ENCODE peak calls at places on chromosomes 5 and 9, in five cellular contexts. One of them, this sample, is unnamed.

GRCh38 chr5:62259699-62260220 is 46.2 kb upstream of the KIF2A start:
- DNase-seq in A549: no peak
- DNase-seq in HL-60: no peak
- DNase-seq in lower lobe of right lung: no peak
- DNase-seq in AG04450: no peak
- DNase-seq in this sample: no peak

GRCh38 chr5:136420168-136420916 is 55.0 kb upstream of the TRPC7 start:
- DNase-seq in A549: no peak
- DNase-seq in HL-60: no peak
- DNase-seq in lower lobe of right lung: no peak
- DNase-seq in AG04450: no peak
- DNase-seq in this sample: no peak

GRCh38 chr5:124580925-124581821 is 165.3 kb downstream of the ZNF608 start:
- DNase-seq in A549: no peak
- DNase-seq in HL-60: no peak
- DNase-seq in lower lobe of right lung: no peak
- DNase-seq in AG04450: no peak
- DNase-seq in this sample: peak

GRCh38 chr9:38063363-38063707 is 5.7 kb downstream of the SHB start:
- DNase-seq in A549: no peak
- DNase-seq in HL-60: no peak
- DNase-seq in lower lobe of right lung: no peak
- DNase-seq in AG04450: no peak
- DNase-seq in this sample: no peak

GRCh38 chr5:175456105-175456504 is 12.1 kb upstream of the DRD1 start:
- DNase-seq in A549: no peak
- DNase-seq in HL-60: no peak
- DNase-seq in lower lobe of right lung: no peak
- DNase-seq in AG04450: no peak
- DNase-seq in this sample: no peak

GRCh38 chr5:55629790-55630189 is 82.3 kb downstream of the SLC38A9 start:
- DNase-seq in A549: no peak
- DNase-seq in HL-60: no peak
- DNase-seq in lower lobe of right lung: no peak
- DNase-seq in AG04450: no peak
- DNase-seq in this sample: no peak

GRCh38 chr5:119328753-119329602 is 26.8 kb upstream of the TNFAIP8 start:
- DNase-seq in A549: no peak
- DNase-seq in HL-60: no peak
- DNase-seq in lower lobe of right lung: no peak
- DNase-seq in AG04450: peak
- DNase-seq in this sample: no peak

GRCh38 chr5:157266286-157267007 is 524 bp downstream of the CYFIP2 start:
- DNase-seq in A549: no peak
- DNase-seq in HL-60: no peak
- DNase-seq in lower lobe of right lung: peak
- DNase-seq in AG04450: no peak
- DNase-seq in this sample: peak

GRCh38 chr9:121924700-121925099 is 168.4 kb downstream of the TTLL11 start:
- DNase-seq in A549: no peak
- DNase-seq in HL-60: no peak
- DNase-seq in lower lobe of right lung: no peak
- DNase-seq in AG04450: no peak
- DNase-seq in this sample: no peak

GRCh38 chr9:137221477-137222111 is 446 bp downstream of the RNF208 start:
- DNase-seq in A549: no peak
- DNase-seq in HL-60: no peak
- DNase-seq in lower lobe of right lung: no peak
- DNase-seq in AG04450: no peak
- DNase-seq in this sample: no peak

GRCh38 chr5:33936004-33936380 is 194 bp upstream of the RXFP3 start:
- DNase-seq in A549: peak
- DNase-seq in HL-60: no peak
- DNase-seq in lower lobe of right lung: peak
- DNase-seq in AG04450: peak
- DNase-seq in this sample: peak

GRCh38 chr5:31237159-31237558 is 43.7 kb downstream of the CDH6 start:
- DNase-seq in A549: peak
- DNase-seq in HL-60: no peak
- DNase-seq in lower lobe of right lung: no peak
- DNase-seq in AG04450: no peak
- DNase-seq in this sample: no peak

GRCh38 chr5:31236339-31236738 is 42.9 kb downstream of the CDH6 start:
- DNase-seq in A549: no peak
- DNase-seq in HL-60: no peak
- DNase-seq in lower lobe of right lung: no peak
- DNase-seq in AG04450: no peak
- DNase-seq in this sample: no peak

GRCh38 chr5:31235381-31235780 is 41.9 kb downstream of the CDH6 start:
- DNase-seq in A549: no peak
- DNase-seq in HL-60: no peak
- DNase-seq in lower lobe of right lung: no peak
- DNase-seq in AG04450: no peak
- DNase-seq in this sample: no peak

GRCh38 chr5:31231171-31231570 is 37.7 kb downstream of the CDH6 start:
- DNase-seq in A549: no peak
- DNase-seq in HL-60: no peak
- DNase-seq in lower lobe of right lung: no peak
- DNase-seq in AG04450: no peak
- DNase-seq in this sample: no peak

DNA sequence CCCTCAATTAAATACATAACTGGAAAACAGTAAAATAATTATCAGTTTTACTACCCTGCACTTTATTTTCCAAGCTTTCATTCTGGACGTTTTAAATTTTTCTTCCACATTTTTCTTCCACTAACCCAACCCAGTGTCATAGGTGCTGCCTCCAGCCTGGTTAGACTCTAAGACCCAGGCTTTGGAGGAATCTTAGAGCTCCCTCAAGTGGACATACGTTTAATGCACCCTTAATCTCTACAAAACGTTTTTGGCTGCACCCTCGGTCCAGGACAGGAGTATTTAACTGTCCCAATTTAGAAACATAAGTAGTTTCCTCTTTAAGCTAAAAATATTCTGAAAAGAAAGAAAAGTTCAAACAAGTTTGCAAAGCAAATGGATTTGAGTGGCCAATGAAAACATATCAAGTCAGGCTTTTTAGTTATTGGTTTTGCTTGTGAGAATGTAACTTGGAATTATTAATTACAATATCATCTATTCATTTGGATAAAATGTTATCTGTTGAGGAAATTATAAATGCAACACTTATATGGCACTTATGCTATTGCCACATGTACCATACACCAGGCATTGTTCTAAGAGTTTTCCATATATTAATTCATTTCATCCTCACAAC is 38.9 kb downstream of the CDH6 start:
- DNase-seq in A549: peak
- DNase-seq in HL-60: no peak
- DNase-seq in lower lobe of right lung: no peak
- DNase-seq in AG04450: peak
- DNase-seq in this sample: peak
- TF ChIP-seq CTCF in A549: peak
- TF ChIP-seq CTCF in HL-60: peak
- TF ChIP-seq CTCF in lower lobe of right lung: peak
- TF ChIP-seq CTCF in AG04450: peak
- TF ChIP-seq CTCF in this sample: peak

GRCh38 chr5:143208781-143209510 is 194.5 kb downstream of the NR3C1 start:
- DNase-seq in A549: peak
- DNase-seq in HL-60: no peak
- DNase-seq in lower lobe of right lung: no peak
- DNase-seq in AG04450: no peak
- DNase-seq in this sample: no peak
- TF ChIP-seq CTCF in A549: no peak
- TF ChIP-seq CTCF in HL-60: no peak
- TF ChIP-seq CTCF in lower lobe of right lung: no peak
- TF ChIP-seq CTCF in AG04450: peak
- TF ChIP-seq CTCF in this sample: peak

GRCh38 chr5:116527587-116527986 is 47.0 kb downstream of the SEMA6A start:
- DNase-seq in A549: no peak
- DNase-seq in HL-60: no peak
- DNase-seq in lower lobe of right lung: no peak
- DNase-seq in AG04450: no peak
- DNase-seq in this sample: no peak
- TF ChIP-seq CTCF in A549: no peak
- TF ChIP-seq CTCF in HL-60: no peak
- TF ChIP-seq CTCF in lower lobe of right lung: no peak
- TF ChIP-seq CTCF in AG04450: no peak
- TF ChIP-seq CTCF in this sample: no peak

DNA sequence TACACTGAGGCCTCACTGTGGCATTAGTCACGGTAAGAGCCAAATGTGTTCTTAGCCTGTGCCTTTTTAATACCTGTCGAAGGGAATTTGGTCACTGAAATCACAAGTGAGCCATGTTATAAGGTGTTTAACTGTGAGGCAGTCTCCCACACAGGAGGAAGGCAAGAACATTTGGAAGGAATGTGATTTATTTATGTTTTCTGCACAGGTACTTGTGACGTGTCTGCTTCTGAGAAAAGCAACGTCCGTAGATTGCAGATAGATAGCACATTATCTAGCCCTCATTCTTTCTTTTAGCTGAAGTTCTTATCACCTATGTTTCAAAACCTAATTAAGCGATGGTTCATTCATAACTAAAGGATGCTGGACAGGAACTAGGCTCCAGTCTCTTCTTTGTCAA is 19.0 kb upstream of the SMARCA2 start:
- DNase-seq in A549: no peak
- DNase-seq in HL-60: no peak
- DNase-seq in lower lobe of right lung: no peak
- DNase-seq in AG04450: no peak
- DNase-seq in this sample: no peak
- TF ChIP-seq CTCF in A549: no peak
- TF ChIP-seq CTCF in HL-60: no peak
- TF ChIP-seq CTCF in lower lobe of right lung: no peak
- TF ChIP-seq CTCF in AG04450: no peak
- TF ChIP-seq CTCF in this sample: no peak

GRCh38 chr5:174344335-174344734 is 298.8 kb downstream of the NSG2 start:
- DNase-seq in A549: no peak
- DNase-seq in HL-60: no peak
- DNase-seq in lower lobe of right lung: no peak
- DNase-seq in AG04450: no peak
- DNase-seq in this sample: no peak
- TF ChIP-seq CTCF in A549: no peak
- TF ChIP-seq CTCF in HL-60: no peak
- TF ChIP-seq CTCF in lower lobe of right lung: no peak
- TF ChIP-seq CTCF in AG04450: no peak
- TF ChIP-seq CTCF in this sample: no peak

DNA sequence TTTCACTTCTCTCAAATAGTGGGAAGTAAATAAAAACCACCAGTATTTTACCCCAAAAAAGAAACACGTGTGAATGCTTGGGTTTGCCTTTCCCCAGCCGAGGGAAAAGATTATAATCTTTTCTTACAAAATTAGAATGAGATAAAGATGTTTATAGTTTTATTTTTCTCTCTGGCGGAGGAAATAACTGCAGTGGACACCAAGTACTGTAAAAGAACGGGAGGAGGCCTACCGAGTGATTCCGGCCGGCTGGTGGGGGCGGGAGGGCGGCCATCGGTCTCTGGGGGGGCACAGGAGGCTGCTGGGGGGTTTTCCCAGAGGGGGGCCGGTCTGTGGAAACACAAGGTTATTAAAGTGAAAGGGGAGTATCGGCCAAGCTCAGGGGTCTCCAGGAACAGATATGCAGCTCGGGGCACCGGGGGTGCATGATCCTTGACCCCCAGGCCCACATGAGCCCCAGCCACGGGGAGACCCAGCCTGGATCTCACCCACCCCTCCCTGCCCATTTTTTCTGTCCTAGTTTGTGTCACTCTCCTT is 29.4 kb downstream of the LCP2 start:
- DNase-seq in A549: no peak
- DNase-seq in HL-60: no peak
- DNase-seq in lower lobe of right lung: no peak
- DNase-seq in AG04450: no peak
- DNase-seq in this sample: no peak
- TF ChIP-seq CTCF in A549: no peak
- TF ChIP-seq CTCF in HL-60: no peak
- TF ChIP-seq CTCF in lower lobe of right lung: no peak
- TF ChIP-seq CTCF in AG04450: no peak
- TF ChIP-seq CTCF in this sample: peak

GRCh38 chr5:52800394-52801213 is 12.9 kb downstream of the ITGA1 start:
- DNase-seq in A549: peak
- DNase-seq in HL-60: no peak
- DNase-seq in lower lobe of right lung: peak
- DNase-seq in AG04450: no peak
- DNase-seq in this sample: peak
- TF ChIP-seq CTCF in A549: no peak
- TF ChIP-seq CTCF in HL-60: no peak
- TF ChIP-seq CTCF in lower lobe of right lung: no peak
- TF ChIP-seq CTCF in AG04450: peak
- TF ChIP-seq CTCF in this sample: no peak

GRCh38 chr9:132672413-132672690 is 2.1 kb downstream of the GTF3C4 start:
- DNase-seq in A549: peak
- DNase-seq in HL-60: no peak
- DNase-seq in lower lobe of right lung: no peak
- DNase-seq in AG04450: no peak
- DNase-seq in this sample: no peak
- TF ChIP-seq CTCF in A549: no peak
- TF ChIP-seq CTCF in HL-60: no peak
- TF ChIP-seq CTCF in lower lobe of right lung: no peak
- TF ChIP-seq CTCF in AG04450: no peak
- TF ChIP-seq CTCF in this sample: no peak

DNA sequence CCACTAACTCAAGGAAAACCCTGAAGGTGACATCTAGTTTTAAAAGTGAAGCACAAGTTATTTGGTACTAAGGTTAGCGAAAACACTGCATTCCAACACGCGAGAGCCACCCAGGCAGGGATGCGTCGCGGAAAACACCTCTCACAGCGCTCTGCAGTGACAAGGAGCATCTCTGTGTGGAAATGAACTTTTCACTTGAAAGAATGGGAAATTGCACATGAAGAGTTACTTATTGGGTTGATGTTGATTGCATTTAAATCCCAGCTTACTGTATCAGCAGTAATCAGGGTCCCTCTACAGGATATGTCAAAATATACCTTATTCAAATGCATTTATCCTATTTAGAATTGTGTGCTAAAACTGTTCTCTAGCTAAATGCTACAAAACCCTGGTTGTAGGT is 144.4 kb downstream of the BNC2 start:
- DNase-seq in A549: peak
- DNase-seq in HL-60: no peak
- DNase-seq in lower lobe of right lung: no peak
- DNase-seq in AG04450: no peak
- DNase-seq in this sample: no peak
- TF ChIP-seq CTCF in A549: peak
- TF ChIP-seq CTCF in HL-60: no peak
- TF ChIP-seq CTCF in lower lobe of right lung: no peak
- TF ChIP-seq CTCF in AG04450: peak
- TF ChIP-seq CTCF in this sample: no peak

This sample was measured in endothelial cell.